ENCODE peak calls at places on chromosome 5, in six cellular contexts. M is spleen, A is Karpas-422, V is psoas muscle, X is testis, K is uterus. H is an unnamed sample. For H3K4me1 and H3K36me3, the result is how much of the 10 kb centered on the place peaks cover.

GRCh38 chr5:144800169-144800568 is 629.5 kb downstream of the KCTD16 start:
- DNase-seq in M (no peak), A (no peak), V (no peak), X (no peak), K (no peak), H (no peak)

GRCh38 chr5:76555717-76556116 is 67.5 kb downstream of the F2RL2 start:
- DNase-seq in M (no peak), A (no peak), V (no peak), X (no peak), K (no peak), H (no peak)

GRCh38 chr5:145619806-145620205 is 215.3 kb downstream of the PRELID2 start:
- DNase-seq in M (no peak), A (no peak), V (no peak), X (no peak), K (no peak), H (no peak)

GRCh38 chr5:75052461-75053285 is at the start of gene GCNT4:
- DNase-seq in M (peak), A (no peak), V (peak), X (peak), K (peak), H (peak)

GRCh38 chr5:56918054-56918453 is 8.7 kb downstream of the SETD9 start:
- DNase-seq in M (no peak), A (no peak), V (no peak), X (no peak), K (no peak), H (no peak)

GRCh38 chr5:2338686-2339085 is 412.8 kb downstream of the IRX2 start:
- DNase-seq in M (no peak), A (no peak), V (no peak), X (no peak), K (no peak), H (no peak)

GRCh38 chr5:177071671-177072385 is 14.9 kb upstream of the FGFR4 start:
- DNase-seq in M (no peak), A (peak), V (no peak), X (peak), K (peak), H (peak)

GRCh38 chr5:83683836-83684235 is 36.8 kb downstream of the HAPLN1 start:
- DNase-seq in M (no peak), A (no peak), V (no peak), X (no peak), K (no peak), H (no peak)

GRCh38 chr5:134538296-134538695 is 12.8 kb downstream of the JADE2 start:
- DNase-seq in M (no peak), A (no peak), V (no peak), X (no peak), K (no peak), H (no peak)

GRCh38 chr5:58490397-58491072 is 700 bp upstream of the GAPT start:
- DNase-seq in M (peak), A (peak), V (no peak), X (no peak), K (no peak), H (no peak)

GRCh38 chr5:167167191-167167590 is 1124.3 kb upstream of the WWC1 start:
- DNase-seq in M (no peak), A (no peak), V (no peak), X (no peak), K (no peak), H (no peak)

GRCh38 chr5:109900453-109900852 is 210.7 kb downstream of the MAN2A1 start:
- DNase-seq in M (no peak), A (no peak), V (no peak), X (no peak), K (no peak), H (no peak)

GRCh38 chr5:130939059-130939458 is 226.0 kb downstream of the HINT1 start:
- DNase-seq in M (no peak), A (no peak), V (no peak), X (no peak), K (no peak), H (no peak)

GRCh38 chr5:67014957-67015400 is 181.6 kb downstream of the CD180 start:
- DNase-seq in M (no peak), A (no peak), V (no peak), X (no peak), K (no peak), H (no peak)

GRCh38 chr5:135310328-135310989 is 88.6 kb downstream of the MACROH2A1 start:
- DNase-seq in M (no peak), A (no peak), V (no peak), X (no peak), K (no peak), H (peak)

GRCh38 chr5:73450672-73451217 is 2.2 kb upstream of the FOXD1 start:
- DNase-seq in M (no peak), A (no peak), V (no peak), X (no peak), K (no peak), H (no peak)

GRCh38 chr5:90803891-90804290 is 245.3 kb downstream of the ADGRV1 start:
- DNase-seq in M (no peak), A (no peak), V (no peak), X (no peak), K (no peak), H (no peak)

GRCh38 chr5:130135506-130135905 is 231.2 kb downstream of the CHSY3 start:
- DNase-seq in M (no peak), A (no peak), V (no peak), X (no peak), K (no peak), H (no peak)

GRCh38 chr5:145936401-145937131 is at the start of gene SH3RF2:
- DNase-seq in M (no peak), A (no peak), V (peak), X (peak), K (peak), H (peak)

GRCh38 chr5:55223219-55223987 is 3.7 kb downstream of the MCIDAS start:
- DNase-seq in M (no peak), A (no peak), V (no peak), X (no peak), K (no peak), H (no peak)

GRCh38 chr5:7759257-7759871 is 91.6 kb downstream of the CFAP90 start:
- DNase-seq in M (no peak), A (no peak), V (no peak), X (no peak), K (no peak), H (no peak)

GRCh38 chr5:110288766-110289165 is 437.7 kb downstream of the TMEM232 start:
- DNase-seq in M (no peak), A (no peak), V (no peak), X (no peak), K (no peak), H (no peak)

GRCh38 chr5:8726383-8727036 is 819.4 kb downstream of the SEMA5A start:
- DNase-seq in M (no peak), A (no peak), V (no peak), X (no peak), K (no peak), H (no peak)

GRCh38 chr5:22970956-22971618 is 117.9 kb upstream of the CDH12 start:
- DNase-seq in M (no peak), A (no peak), V (no peak), X (no peak), K (no peak), H (no peak)

GRCh38 chr5:58054018-58054417 is 405.9 kb downstream of the PLK2 start:
- DNase-seq in M (no peak), A (no peak), V (no peak), X (no peak), K (no peak), H (no peak)

GRCh38 chr5:173782671-173783101 is 105.5 kb upstream of the CPEB4 start:
- DNase-seq in M (no peak), A (no peak), V (no peak), X (no peak), K (no peak), H (no peak)

GRCh38 chr5:59746261-59746765 is 147.2 kb downstream of the PDE4D start:
- DNase-seq in M (no peak), A (no peak), V (no peak), X (no peak), K (no peak), H (no peak)

GRCh38 chr5:72451771-72452505 is 55.3 kb downstream of the ZNF366 start:
- DNase-seq in M (peak), A (peak), V (peak), X (peak), K (peak), H (peak)

GRCh38 chr5:155087036-155087435 is 73.5 kb downstream of the KIF4B start:
- DNase-seq in M (no peak), A (no peak), V (no peak), X (no peak), K (no peak), H (no peak)

GRCh38 chr5:150514708-150515211 is 6.8 kb downstream of the NDST1 start:
- DNase-seq in M (no peak), A (no peak), V (no peak), X (peak), K (no peak), H (peak)

GRCh38 chr5:135977375-135977928 is 22.7 kb upstream of the LECT2 start:
- DNase-seq in M (peak), A (peak), V (peak), X (peak), K (no peak), H (peak)

GRCh38 chr5:53555160-53555559 is 5.3 kb upstream of the NDUFS4 start:
- DNase-seq in M (no peak), A (no peak), V (no peak), X (no peak), K (no peak), H (no peak)

GRCh38 chr5:107391787-107392186 is 278.9 kb downstream of the EFNA5 start:
- DNase-seq in M (no peak), A (no peak), V (no peak), X (no peak), K (no peak), H (no peak)

GRCh38 chr5:126542441-126542840 is 52.6 kb downstream of the ALDH7A1 start:
- DNase-seq in M (no peak), A (no peak), V (no peak), X (no peak), K (no peak), H (no peak)

GRCh38 chr5:103021310-103021709 is 98.6 kb downstream of the GIN1 start:
- DNase-seq in M (no peak), A (no peak), V (no peak), X (no peak), K (no peak), H (no peak)

GRCh38 chr5:43601454-43602260 is 1.3 kb upstream of the NNT start:
- DNase-seq in M (no peak), A (peak), V (no peak), X (no peak), K (no peak), H (no peak)

GRCh38 chr5:37717613-37718431 is 122.0 kb downstream of the GDNF start:
- DNase-seq in M (no peak), A (no peak), V (no peak), X (peak), K (no peak), H (peak)

GRCh38 chr5:141646026-141646425 is 5.2 kb downstream of the FCHSD1 start:
- DNase-seq in M (no peak), A (no peak), V (no peak), X (no peak), K (no peak), H (no peak)

GRCh38 chr5:154779105-154779504 is 23.9 kb downstream of the LARP1 start:
- DNase-seq in M (no peak), A (no peak), V (no peak), X (no peak), K (no peak), H (no peak)

GRCh38 chr5:122661496-122662180 is 113.2 kb upstream of the SNX2 start:
- DNase-seq in M (no peak), A (no peak), V (no peak), X (no peak), K (no peak), H (no peak)

GRCh38 chr5:158876263-158876942 is 223.3 kb downstream of the EBF1 start:
- DNase-seq in M (no peak), A (peak), V (no peak), X (no peak), K (no peak), H (no peak)

GRCh38 chr5:158874814-158875213 is 224.9 kb downstream of the EBF1 start:
- DNase-seq in M (no peak), A (peak), V (no peak), X (no peak), K (no peak), H (no peak)

GRCh38 chr5:158875272-158875679 is 224.4 kb downstream of the EBF1 start:
- DNase-seq in M (no peak), A (peak), V (no peak), X (no peak), K (no peak), H (no peak)

GRCh38 chr5:158873115-158873514 is 226.6 kb downstream of the EBF1 start:
- DNase-seq in M (no peak), A (no peak), V (no peak), X (no peak), K (no peak), H (no peak)

GRCh38 chr5:158874343-158874742 is 225.4 kb downstream of the EBF1 start:
- DNase-seq in M (no peak), A (no peak), V (no peak), X (no peak), K (no peak), H (no peak)
- H3K4me1 ChIP-seq in M (half or more), A (half or more), V (under half), X (under half), K (under half), H (under half)

GRCh38 chr5:151799407-151799806 is 27.7 kb downstream of the G3BP1 start:
- DNase-seq in M (no peak), A (no peak), V (no peak), X (no peak), K (no peak), H (no peak)

GRCh38 chr5:151805414-151806225 is 33.9 kb downstream of the G3BP1 start:
- DNase-seq in M (no peak), A (no peak), V (no peak), X (no peak), K (peak), H (no peak)

GRCh38 chr5:151795426-151795825 is 23.7 kb downstream of the G3BP1 start:
- DNase-seq in M (no peak), A (no peak), V (no peak), X (no peak), K (no peak), H (no peak)

GRCh38 chr5:151798674-151799073 is 26.9 kb downstream of the G3BP1 start:
- DNase-seq in M (no peak), A (no peak), V (no peak), X (no peak), K (no peak), H (no peak)

GRCh38 chr5:151800527-151800926 is 28.8 kb downstream of the G3BP1 start:
- DNase-seq in M (no peak), A (no peak), V (no peak), X (no peak), K (no peak), H (no peak)
- H3K36me3 ChIP-seq in M (under half), A (half or more), V (half or more), X (under half), K (under half), H (under half)

DNA sequence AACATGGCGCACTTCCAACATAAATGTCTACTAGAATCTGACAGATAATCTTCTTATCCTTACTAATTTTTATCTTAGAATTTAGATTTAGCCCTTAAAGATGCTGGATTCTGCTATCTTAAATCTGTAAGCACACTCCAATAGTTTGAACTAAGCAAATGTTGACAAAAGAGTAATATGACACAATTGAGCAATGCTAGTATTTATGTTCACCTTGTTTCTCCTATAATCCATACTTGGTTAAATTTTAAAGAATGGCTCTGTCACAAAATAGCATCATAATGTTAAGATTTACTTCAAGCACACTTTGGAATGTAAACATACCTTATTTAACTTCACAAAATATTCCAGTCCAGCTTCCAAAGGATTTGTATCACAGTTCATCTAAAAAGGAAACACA is 38.8 kb upstream of the ARSB start:
- DNase-seq in M (no peak), A (no peak), V (no peak), X (no peak), K (no peak), H (no peak)
- H3K27ac ChIP-seq in M (no peak), A (no peak), V (no peak), X (no peak), K (no peak), H (no peak)

GRCh38 chr5:41883243-41883642 is 13.0 kb upstream of the OXCT1 start:
- DNase-seq in M (no peak), A (no peak), V (no peak), X (no peak), K (no peak), H (no peak)
- H3K4me1 ChIP-seq in M (under half), A (under half), V (under half), X (under half), K (under half), H (under half)

DNA sequence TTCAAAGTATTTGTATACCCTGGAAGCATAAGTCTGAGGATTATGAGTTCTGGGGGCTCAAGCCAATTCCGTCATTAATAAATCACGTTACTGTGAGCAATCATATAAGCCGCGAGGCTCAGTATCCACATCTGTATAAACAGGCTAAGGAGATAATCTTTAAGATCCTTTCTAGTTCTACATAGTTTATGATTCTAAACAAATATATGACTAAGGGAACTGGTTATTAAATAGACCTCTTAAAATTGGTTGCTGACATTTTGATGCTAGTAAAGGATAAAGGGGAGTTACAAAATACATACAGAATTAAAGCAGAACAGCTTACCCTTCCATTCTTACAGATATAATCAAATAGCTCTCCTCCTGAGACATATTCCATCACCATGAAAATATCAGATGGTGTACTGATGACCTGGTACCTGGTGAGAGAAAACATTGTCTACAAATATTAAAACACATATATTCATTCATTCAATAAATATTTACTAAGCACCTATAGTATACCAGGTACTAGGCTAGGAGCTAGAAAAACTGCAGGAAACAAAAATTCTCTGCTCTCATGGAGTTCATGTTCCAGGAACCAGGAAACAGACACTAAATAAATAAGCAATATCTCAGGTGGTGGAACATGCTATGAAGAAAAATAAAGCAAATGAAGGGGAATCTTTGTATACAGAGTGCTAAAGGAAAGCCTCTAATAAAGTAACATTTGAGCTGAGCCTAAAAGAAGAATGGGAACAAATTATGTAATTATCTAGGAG is 19.5 kb upstream of the TTC33 start:
- DNase-seq in M (no peak), A (no peak), V (no peak), X (no peak), K (no peak), H (no peak)
- H3K36me3 ChIP-seq in M (under half), A (under half), V (half or more), X (under half), K (under half), H (under half)

GRCh38 chr5:132498686-132499271 is 8.2 kb upstream of the IRF1 start:
- DNase-seq in M (no peak), A (no peak), V (no peak), X (no peak), K (no peak), H (no peak)
- H3K27ac ChIP-seq in M (peak), A (no peak), V (peak), X (no peak), K (peak), H (no peak)

GRCh38 chr5:31996909-31997308 is 177.2 kb downstream of the GOLPH3 start:
- DNase-seq in M (no peak), A (no peak), V (no peak), X (no peak), K (no peak), H (no peak)

GRCh38 chr5:31992377-31992776 is 181.7 kb downstream of the GOLPH3 start:
- DNase-seq in M (no peak), A (no peak), V (no peak), X (no peak), K (no peak), H (no peak)

GRCh38 chr5:31995714-31996113 is 178.4 kb downstream of the GOLPH3 start:
- DNase-seq in M (no peak), A (no peak), V (no peak), X (no peak), K (no peak), H (no peak)

GRCh38 chr5:31993182-31993961 is 180.7 kb downstream of the GOLPH3 start:
- DNase-seq in M (peak), A (no peak), V (peak), X (no peak), K (no peak), H (no peak)

GRCh38 chr5:31995011-31995410 is 179.1 kb downstream of the GOLPH3 start:
- DNase-seq in M (no peak), A (no peak), V (no peak), X (no peak), K (no peak), H (no peak)
- H3K4me1 ChIP-seq in M (under half), A (under half), V (under half), X (under half), K (under half), H (under half)

DNA sequence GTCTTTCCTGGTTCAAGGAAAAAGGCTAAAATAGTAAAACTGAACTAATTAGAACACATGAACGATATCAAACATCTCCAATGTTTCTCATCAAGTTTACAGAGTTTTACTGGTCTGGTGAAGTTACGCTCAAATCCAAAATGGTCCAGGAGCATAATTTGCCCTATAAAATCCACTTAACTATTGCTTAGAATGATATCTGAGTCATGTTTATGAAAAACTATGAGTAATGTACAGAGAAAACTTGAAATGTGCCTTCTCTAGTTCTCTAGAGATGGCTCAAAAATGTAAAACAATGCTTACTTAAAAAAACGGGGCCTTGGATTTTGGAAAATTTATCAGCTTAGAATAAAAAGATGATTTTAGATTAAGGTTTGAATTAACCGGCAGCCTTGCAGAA is 108.1 kb downstream of the FBXW11 start:
- DNase-seq in M (no peak), A (no peak), V (no peak), X (no peak), K (no peak), H (no peak)
- H3K36me3 ChIP-seq in M (under half), A (under half), V (under half), X (under half), K (under half), H (under half)